ENCODE peak calls at places on chromosomes 4 and X, in five cellular contexts. One of them, this sample, is unnamed. For H3K4me1, the result is how much of the 10 kb centered on the place peaks cover.

GRCh38 chr4:148344382-148344781 is 97.8 kb downstream of the NR3C2 start:
- DNase-seq in HCT116: no peak
- DNase-seq in Panc1: no peak
- DNase-seq in K562: no peak
- DNase-seq in GM12878: no peak
- DNase-seq in this sample: no peak

GRCh38 chrX:1451676-1452496 is 823 bp downstream of the ASMTL start:
- DNase-seq in Panc1: no peak
- DNase-seq in K562: no peak
- DNase-seq in HCT116: no peak
- DNase-seq in GM12878: no peak
- DNase-seq in this sample: no peak

GRCh38 chrX:155871934-155872333 is 9.2 kb upstream of the VAMP7 start:
- DNase-seq in Panc1: no peak
- DNase-seq in GM12878: no peak
- DNase-seq in HCT116: no peak
- DNase-seq in K562: no peak
- DNase-seq in this sample: no peak

GRCh38 chr4:176286728-176287127 is 17.7 kb upstream of the ASB5 start:
- DNase-seq in K562: no peak
- DNase-seq in GM12878: no peak
- DNase-seq in HCT116: no peak
- DNase-seq in Panc1: no peak
- DNase-seq in this sample: no peak

GRCh38 chr4:88583643-88584470 is 8.4 kb upstream of the HERC3 start:
- DNase-seq in K562: no peak
- DNase-seq in HCT116: no peak
- DNase-seq in GM12878: no peak
- DNase-seq in Panc1: no peak
- DNase-seq in this sample: no peak

GRCh38 chrX:17944833-17945497 is 83.9 kb upstream of the RAI2 start:
- DNase-seq in K562: peak
- DNase-seq in GM12878: no peak
- DNase-seq in HCT116: no peak
- DNase-seq in Panc1: peak
- DNase-seq in this sample: peak

GRCh38 chr4:19835429-19835828 is 416.3 kb upstream of the SLIT2 start:
- DNase-seq in GM12878: no peak
- DNase-seq in K562: no peak
- DNase-seq in HCT116: no peak
- DNase-seq in Panc1: no peak
- DNase-seq in this sample: no peak

GRCh38 chr4:155854597-155855226 is 11.4 kb downstream of the ASIC5 start:
- DNase-seq in GM12878: no peak
- DNase-seq in HCT116: no peak
- DNase-seq in K562: no peak
- DNase-seq in Panc1: no peak
- DNase-seq in this sample: no peak

GRCh38 chr4:96354036-96354712 is 514.3 kb downstream of the PDHA2 start:
- DNase-seq in HCT116: no peak
- DNase-seq in GM12878: no peak
- DNase-seq in Panc1: no peak
- DNase-seq in K562: no peak
- DNase-seq in this sample: no peak

GRCh38 chrX:14022019-14022418 is 7.7 kb downstream of the GEMIN8 start:
- DNase-seq in GM12878: no peak
- DNase-seq in HCT116: no peak
- DNase-seq in K562: no peak
- DNase-seq in Panc1: no peak
- DNase-seq in this sample: no peak

GRCh38 chr4:86955888-86956451 is 21.2 kb downstream of the AFF1 start:
- DNase-seq in GM12878: no peak
- DNase-seq in HCT116: no peak
- DNase-seq in K562: no peak
- DNase-seq in Panc1: no peak
- DNase-seq in this sample: no peak

GRCh38 chr4:127505203-127505602 is 127.6 kb upstream of the INTU start:
- DNase-seq in K562: no peak
- DNase-seq in GM12878: no peak
- DNase-seq in Panc1: no peak
- DNase-seq in HCT116: no peak
- DNase-seq in this sample: no peak

GRCh38 chr4:89352541-89352940 is 44.9 kb upstream of the GPRIN3 start:
- DNase-seq in GM12878: no peak
- DNase-seq in K562: no peak
- DNase-seq in HCT116: no peak
- DNase-seq in Panc1: no peak
- DNase-seq in this sample: no peak

GRCh38 chrX:21883258-21883657 is 27.5 kb downstream of the YY2 start:
- DNase-seq in HCT116: no peak
- DNase-seq in GM12878: no peak
- DNase-seq in K562: no peak
- DNase-seq in Panc1: no peak
- DNase-seq in this sample: no peak

GRCh38 chrX:50054147-50054546 is 131.8 kb downstream of the CLCN5 start:
- DNase-seq in HCT116: no peak
- DNase-seq in GM12878: no peak
- DNase-seq in K562: no peak
- DNase-seq in Panc1: no peak
- DNase-seq in this sample: peak

GRCh38 chr4:48093949-48094550 is 40.0 kb downstream of the TXK start:
- DNase-seq in K562: no peak
- DNase-seq in GM12878: no peak
- DNase-seq in HCT116: no peak
- DNase-seq in Panc1: no peak
- DNase-seq in this sample: peak

GRCh38 chrX:121000589-121000988 is 15.0 kb upstream of the CT47A1 start:
- DNase-seq in K562: no peak
- DNase-seq in GM12878: peak
- DNase-seq in HCT116: peak
- DNase-seq in Panc1: no peak
- DNase-seq in this sample: peak

GRCh38 chr4:98976716-98977115 is 18.8 kb upstream of the METAP1 start:
- DNase-seq in Panc1: no peak
- DNase-seq in GM12878: no peak
- DNase-seq in HCT116: no peak
- DNase-seq in K562: no peak
- DNase-seq in this sample: no peak

GRCh38 chr4:8581094-8581861 is 1.1 kb downstream of the GPR78 start:
- DNase-seq in K562: no peak
- DNase-seq in GM12878: no peak
- DNase-seq in HCT116: no peak
- DNase-seq in Panc1: no peak
- DNase-seq in this sample: no peak

GRCh38 chr4:61877893-61878292 is 677.8 kb downstream of the ADGRL3 start:
- DNase-seq in HCT116: no peak
- DNase-seq in K562: no peak
- DNase-seq in Panc1: no peak
- DNase-seq in GM12878: no peak
- DNase-seq in this sample: no peak

GRCh38 chr4:150973626-150974250 is 41.3 kb downstream of the LRBA start:
- DNase-seq in HCT116: no peak
- DNase-seq in GM12878: no peak
- DNase-seq in Panc1: no peak
- DNase-seq in K562: no peak
- DNase-seq in this sample: no peak

GRCh38 chrX:150989420-150989819 is 6.3 kb downstream of the HMGB3 start:
- DNase-seq in K562: no peak
- DNase-seq in Panc1: no peak
- DNase-seq in GM12878: no peak
- DNase-seq in HCT116: no peak
- DNase-seq in this sample: no peak

GRCh38 chr4:109913842-109914241 is 1.2 kb downstream of the EGF start:
- DNase-seq in GM12878: no peak
- DNase-seq in K562: no peak
- DNase-seq in HCT116: no peak
- DNase-seq in Panc1: no peak
- DNase-seq in this sample: no peak

GRCh38 chr4:153634737-153635353 is 49.2 kb upstream of the TLR2 start:
- DNase-seq in GM12878: no peak
- DNase-seq in Panc1: no peak
- DNase-seq in HCT116: no peak
- DNase-seq in K562: peak
- DNase-seq in this sample: peak

GRCh38 chr4:80448056-80448455 is 112.5 kb downstream of the CFAP299 start:
- DNase-seq in GM12878: no peak
- DNase-seq in HCT116: no peak
- DNase-seq in Panc1: no peak
- DNase-seq in K562: no peak
- DNase-seq in this sample: no peak

GRCh38 chr4:41633321-41633720 is 95.4 kb downstream of the LIMCH1 start:
- DNase-seq in K562: no peak
- DNase-seq in Panc1: no peak
- DNase-seq in GM12878: no peak
- DNase-seq in HCT116: no peak
- DNase-seq in this sample: no peak

GRCh38 chr4:156312261-156312847 is 358.7 kb upstream of the CTSO start:
- DNase-seq in GM12878: no peak
- DNase-seq in Panc1: no peak
- DNase-seq in K562: no peak
- DNase-seq in HCT116: no peak
- DNase-seq in this sample: no peak

GRCh38 chrX:44244008-44244407 is 99.5 kb downstream of the EFHC2 start:
- DNase-seq in GM12878: no peak
- DNase-seq in K562: no peak
- DNase-seq in Panc1: peak
- DNase-seq in HCT116: peak
- DNase-seq in this sample: peak

GRCh38 chr4:2796261-2797187 is 3.6 kb downstream of the SH3BP2 start:
- DNase-seq in GM12878: no peak
- DNase-seq in Panc1: no peak
- DNase-seq in K562: no peak
- DNase-seq in HCT116: no peak
- DNase-seq in this sample: no peak

GRCh38 chr4:64807821-64808220 is 398.6 kb upstream of the TECRL start:
- DNase-seq in Panc1: no peak
- DNase-seq in HCT116: no peak
- DNase-seq in GM12878: no peak
- DNase-seq in K562: no peak
- DNase-seq in this sample: no peak

GRCh38 chr4:98659106-98659592 is 738 bp upstream of the TSPAN5 start:
- DNase-seq in K562: no peak
- DNase-seq in GM12878: no peak
- DNase-seq in HCT116: no peak
- DNase-seq in Panc1: no peak
- DNase-seq in this sample: peak

GRCh38 chr4:82865592-82865991 is 25.4 kb downstream of the SEC31A start:
- DNase-seq in HCT116: no peak
- DNase-seq in K562: no peak
- DNase-seq in Panc1: no peak
- DNase-seq in GM12878: no peak
- DNase-seq in this sample: no peak

GRCh38 chr4:186514271-186514950 is 41.0 kb downstream of the MTNR1A start:
- DNase-seq in Panc1: no peak
- DNase-seq in GM12878: no peak
- DNase-seq in K562: no peak
- DNase-seq in HCT116: peak
- DNase-seq in this sample: no peak

DNA sequence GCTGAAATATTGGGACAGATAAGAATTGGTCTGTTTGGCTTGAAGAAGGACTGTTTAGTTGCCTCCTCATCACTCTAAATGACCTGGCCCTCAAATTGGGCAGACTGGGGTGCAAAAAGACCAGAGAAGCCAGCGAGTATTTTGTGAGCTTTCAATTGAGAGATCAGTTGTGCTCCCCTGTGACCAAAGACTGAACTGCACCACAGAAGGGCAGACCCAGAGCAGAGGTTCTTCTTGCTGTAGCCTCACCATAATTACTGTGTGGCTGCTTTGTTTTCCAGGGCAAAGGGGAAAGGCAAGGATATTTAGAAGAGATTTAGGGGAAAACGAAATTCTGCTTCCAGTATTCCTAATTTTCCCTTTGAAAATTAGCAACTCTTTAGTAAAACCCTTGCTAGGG is 104.0 kb upstream of the MBNL3 start:
- DNase-seq in K562: no peak
- DNase-seq in GM12878: no peak
- DNase-seq in Panc1: no peak
- DNase-seq in HCT116: no peak
- DNase-seq in this sample: peak
- TF ChIP-seq REST in K562: no peak
- TF ChIP-seq REST in GM12878: no peak
- TF ChIP-seq REST in Panc1: no peak
- TF ChIP-seq REST in HCT116: no peak
- TF ChIP-seq REST in this sample: no peak

GRCh38 chr4:139770361-139770760 is 104.7 kb downstream of the MGST2 start:
- DNase-seq in Panc1: no peak
- DNase-seq in K562: no peak
- DNase-seq in HCT116: no peak
- DNase-seq in GM12878: no peak
- DNase-seq in this sample: no peak
- H3K4me1 ChIP-seq in Panc1: under half
- H3K4me1 ChIP-seq in K562: under half
- H3K4me1 ChIP-seq in HCT116: under half
- H3K4me1 ChIP-seq in GM12878: under half
- H3K4me1 ChIP-seq in this sample: under half

GRCh38 chr4:183244506-183244905 is 75.6 kb downstream of the CLDN22 start:
- DNase-seq in K562: no peak
- DNase-seq in HCT116: no peak
- DNase-seq in Panc1: no peak
- DNase-seq in GM12878: no peak
- DNase-seq in this sample: no peak

GRCh38 chr4:183240581-183241321 is 79.3 kb downstream of the CLDN22 start:
- DNase-seq in GM12878: no peak
- DNase-seq in HCT116: no peak
- DNase-seq in Panc1: no peak
- DNase-seq in K562: no peak
- DNase-seq in this sample: peak

GRCh38 chr4:183242291-183242690 is 77.8 kb downstream of the CLDN22 start:
- DNase-seq in HCT116: no peak
- DNase-seq in K562: no peak
- DNase-seq in Panc1: no peak
- DNase-seq in GM12878: no peak
- DNase-seq in this sample: no peak

GRCh38 chr4:183241771-183242170 is 78.3 kb downstream of the CLDN22 start:
- DNase-seq in GM12878: no peak
- DNase-seq in Panc1: no peak
- DNase-seq in K562: no peak
- DNase-seq in HCT116: no peak
- DNase-seq in this sample: peak

GRCh38 chr4:183241322-183241640 is 78.8 kb downstream of the CLDN22 start:
- DNase-seq in HCT116: peak
- DNase-seq in Panc1: no peak
- DNase-seq in K562: peak
- DNase-seq in GM12878: no peak
- DNase-seq in this sample: no peak
- TF ChIP-seq POLR2AphosphoS5 in HCT116: peak
- TF ChIP-seq POLR2AphosphoS5 in Panc1: no peak
- TF ChIP-seq POLR2AphosphoS5 in K562: peak
- TF ChIP-seq POLR2AphosphoS5 in GM12878: no peak
- TF ChIP-seq POLR2AphosphoS5 in this sample: no peak

GRCh38 chr4:77344784-77345183 is 187.8 kb downstream of the CCNG2 start:
- DNase-seq in HCT116: no peak
- DNase-seq in Panc1: no peak
- DNase-seq in K562: no peak
- DNase-seq in GM12878: peak
- DNase-seq in this sample: no peak
- TF ChIP-seq REST in HCT116: no peak
- TF ChIP-seq REST in Panc1: no peak
- TF ChIP-seq REST in K562: no peak
- TF ChIP-seq REST in GM12878: no peak
- TF ChIP-seq REST in this sample: no peak

This sample was measured in GM23338.